ENCODE peak calls at places on chromosomes 4 and X, in seven cellular contexts. B is adipocyte; C is A549; Z is activated CD8-positive, alpha-beta memory T cell treated with anti-CD3 and anti-CD28 coated beads for 48 hours; U is omental fat pad; S is GM06990; E is CD8-positive, alpha-beta T cell. Y is an unnamed sample.

GRCh38 chr4:7381221-7381889 is 53.4 kb downstream of the PSAPL1 start:
- DNase-seq in S (no peak), Z (no peak), B (no peak), C (no peak), U (peak), E (no peak), Y (no peak)

GRCh38 chr4:157912212-157912611 is 260.6 kb downstream of the GASK1B start:
- DNase-seq in C (no peak), B (no peak), S (no peak), Z (no peak), U (no peak), E (no peak), Y (no peak)

GRCh38 chr4:64538219-64538618 is 129.0 kb upstream of the TECRL start:
- DNase-seq in C (no peak), E (no peak), B (no peak), U (no peak), S (no peak), Z (no peak), Y (no peak)

GRCh38 chr4:56048621-56049427 is 100.1 kb downstream of the CEP135 start:
- DNase-seq in Z (peak), C (peak), B (peak), S (peak), E (no peak), U (no peak), Y (peak)

GRCh38 chr4:52957220-52957686 is 95.1 kb downstream of the RASL11B start:
- DNase-seq in Z (no peak), B (no peak), C (no peak), E (no peak), U (no peak), S (no peak), Y (peak)

GRCh38 chr4:172962564-172963353 is 205.9 kb upstream of the GALNT7 start:
- DNase-seq in E (no peak), B (peak), U (no peak), C (peak), Z (no peak), S (no peak), Y (peak)

GRCh38 chr4:84126061-84126787 is 372.9 kb downstream of the NKX6-1 start:
- DNase-seq in B (no peak), U (no peak), S (no peak), Z (no peak), C (no peak), E (no peak), Y (peak)

GRCh38 chrX:80216086-80216485 is 201.5 kb downstream of the TBX22 start:
- DNase-seq in E (no peak), Z (no peak), B (no peak), U (no peak), S (no peak), C (peak), Y (no peak)

GRCh38 chr4:41796545-41797210 is 48.2 kb upstream of the PHOX2B start:
- DNase-seq in U (no peak), B (no peak), C (no peak), S (no peak), Z (no peak), E (no peak), Y (peak)

GRCh38 chr4:182560358-182560757 is 317.2 kb downstream of the TENM3 start:
- DNase-seq in U (no peak), E (no peak), S (no peak), C (no peak), Z (no peak), B (peak), Y (peak)

GRCh38 chr4:159483110-159483509 is 380.2 kb downstream of the RAPGEF2 start:
- DNase-seq in Z (no peak), C (no peak), B (no peak), S (no peak), E (no peak), U (no peak), Y (no peak)

GRCh38 chr4:46393606-46394005 is 3.7 kb upstream of the GABRA2 start:
- DNase-seq in C (no peak), B (no peak), U (no peak), S (no peak), E (no peak), Z (no peak), Y (no peak)

GRCh38 chrX:147735364-147735763 is 176.4 kb upstream of the FMR1 start:
- DNase-seq in S (no peak), Z (no peak), C (no peak), B (no peak), U (no peak), E (no peak), Y (no peak)

GRCh38 chr4:140296871-140297570 is 76.4 kb upstream of the SCOC start:
- DNase-seq in Z (no peak), U (no peak), E (no peak), S (no peak), B (peak), C (no peak), Y (peak)

GRCh38 chr4:15691346-15692140 is 9.9 kb downstream of the FAM200B start:
- DNase-seq in Z (no peak), B (peak), C (no peak), E (no peak), U (no peak), S (no peak), Y (peak)

GRCh38 chr4:31964691-31965090 is 1244.5 kb downstream of the PCDH7 start:
- DNase-seq in E (no peak), C (no peak), U (no peak), S (no peak), B (no peak), Z (no peak), Y (no peak)

GRCh38 chrX:57516491-57516890 is 75.3 kb upstream of the ZXDB start:
- DNase-seq in B (no peak), Z (no peak), S (no peak), C (no peak), U (no peak), E (no peak), Y (no peak)

GRCh38 chrX:49041683-49042529 is 1.3 kb downstream of the TFE3 start:
- DNase-seq in C (peak), U (no peak), Z (no peak), E (no peak), S (no peak), B (peak), Y (peak)

GRCh38 chr4:103498161-103499070 is 221.4 kb downstream of the TACR3 start:
- DNase-seq in S (peak), Z (no peak), E (no peak), B (peak), C (no peak), U (no peak), Y (peak)

GRCh38 chrX:140744085-140744484 is 34.5 kb downstream of the LINC00632 start:
- DNase-seq in C (no peak), E (no peak), B (no peak), S (no peak), U (no peak), Z (no peak), Y (no peak)

GRCh38 chrX:119093991-119094741 is 21.4 kb downstream of the CT47C1 start:
- DNase-seq in B (peak), S (no peak), E (no peak), Z (no peak), U (no peak), C (no peak), Y (peak)

GRCh38 chrX:110851780-110852179 is 56.2 kb upstream of the CHRDL1 start:
- DNase-seq in S (no peak), E (no peak), C (peak), U (no peak), B (peak), Z (no peak), Y (peak)

Y was measured in osteoblast.